ENCODE peak calls at places on chromosomes 11 and 22, in nine cellular contexts. One of them, this sample, is unnamed.

GRCh38 chr22:40179535-40179934 is 1.8 kb downstream of the TNRC6B start:
- DNase-seq in vagina: no peak
- DNase-seq in testis: no peak
- DNase-seq in HFFc6: no peak
- DNase-seq in B cell: no peak
- DNase-seq in AG04450: no peak
- DNase-seq in fibroblast of pulmonary artery: no peak
- DNase-seq in GM23338: no peak
- DNase-seq in esophagus squamous epithelium: no peak
- DNase-seq in this sample: no peak

GRCh38 chr11:14644396-14645246 is 1.0 kb downstream of the PDE3B start:
- DNase-seq in esophagus squamous epithelium: no peak
- DNase-seq in vagina: no peak
- DNase-seq in fibroblast of pulmonary artery: peak; percentile 20
- DNase-seq in B cell: no peak
- DNase-seq in GM23338: peak; percentile 68
- DNase-seq in HFFc6: no peak
- DNase-seq in AG04450: no peak
- DNase-seq in testis: peak; percentile 50
- DNase-seq in this sample: no peak

GRCh38 chr11:35082322-35083180 is 56.4 kb upstream of the CD44 start:
- DNase-seq in HFFc6: peak; percentile 85
- DNase-seq in B cell: peak; percentile 62
- DNase-seq in GM23338: peak; percentile 50
- DNase-seq in vagina: peak; percentile 85
- DNase-seq in testis: peak; percentile 21
- DNase-seq in AG04450: no peak
- DNase-seq in esophagus squamous epithelium: peak; percentile 33
- DNase-seq in fibroblast of pulmonary artery: peak; percentile 73
- DNase-seq in this sample: peak; percentile 85

GRCh38 chr11:57658023-57658361 is 430 bp downstream of the CLP1 start:
- DNase-seq in testis: no peak
- DNase-seq in vagina: no peak
- DNase-seq in HFFc6: no peak
- DNase-seq in esophagus squamous epithelium: no peak
- DNase-seq in fibroblast of pulmonary artery: no peak
- DNase-seq in GM23338: peak; percentile 35
- DNase-seq in B cell: no peak
- DNase-seq in AG04450: no peak
- DNase-seq in this sample: no peak

GRCh38 chr22:29744902-29745301 is 21.9 kb downstream of the ZMAT5 start:
- DNase-seq in esophagus squamous epithelium: no peak
- DNase-seq in AG04450: peak; percentile 15
- DNase-seq in HFFc6: peak; percentile 59
- DNase-seq in testis: peak; percentile 31
- DNase-seq in fibroblast of pulmonary artery: peak; percentile 37
- DNase-seq in vagina: no peak
- DNase-seq in B cell: no peak
- DNase-seq in GM23338: no peak
- DNase-seq in this sample: no peak

GRCh38 chr11:112485280-112485679 is 224.6 kb upstream of the PLET1 start:
- DNase-seq in esophagus squamous epithelium: no peak
- DNase-seq in GM23338: peak; percentile 30
- DNase-seq in AG04450: no peak
- DNase-seq in B cell: no peak
- DNase-seq in testis: no peak
- DNase-seq in HFFc6: no peak
- DNase-seq in vagina: no peak
- DNase-seq in fibroblast of pulmonary artery: no peak
- DNase-seq in this sample: no peak

GRCh38 chr11:19594326-19594725 is 118.3 kb upstream of the NAV2 start:
- DNase-seq in AG04450: no peak
- DNase-seq in HFFc6: no peak
- DNase-seq in B cell: no peak
- DNase-seq in GM23338: no peak
- DNase-seq in vagina: no peak
- DNase-seq in esophagus squamous epithelium: no peak
- DNase-seq in fibroblast of pulmonary artery: no peak
- DNase-seq in testis: no peak
- DNase-seq in this sample: no peak

GRCh38 chr11:88779551-88779950 is 286.2 kb downstream of the GRM5 start:
- DNase-seq in esophagus squamous epithelium: no peak
- DNase-seq in AG04450: peak; percentile 53
- DNase-seq in HFFc6: peak; percentile 19
- DNase-seq in fibroblast of pulmonary artery: peak; percentile 28
- DNase-seq in testis: no peak
- DNase-seq in GM23338: no peak
- DNase-seq in vagina: no peak
- DNase-seq in B cell: no peak
- DNase-seq in this sample: no peak

GRCh38 chr22:46007848-46008261 is 30.9 kb upstream of the WNT7B start:
- DNase-seq in HFFc6: peak; percentile 91
- DNase-seq in AG04450: peak; percentile 76
- DNase-seq in esophagus squamous epithelium: no peak
- DNase-seq in vagina: no peak
- DNase-seq in testis: peak; percentile 88
- DNase-seq in fibroblast of pulmonary artery: peak; percentile 96
- DNase-seq in B cell: no peak
- DNase-seq in GM23338: no peak
- DNase-seq in this sample: no peak
- TF ChIP-seq CTCF in HFFc6: no peak
- TF ChIP-seq CTCF in AG04450: no peak
- TF ChIP-seq CTCF in esophagus squamous epithelium: no peak
- TF ChIP-seq CTCF in vagina: no peak
- TF ChIP-seq CTCF in testis: no peak
- TF ChIP-seq CTCF in fibroblast of pulmonary artery: no peak
- TF ChIP-seq CTCF in B cell: no peak
- TF ChIP-seq CTCF in GM23338: no peak
- TF ChIP-seq CTCF in this sample: no peak

DNA sequence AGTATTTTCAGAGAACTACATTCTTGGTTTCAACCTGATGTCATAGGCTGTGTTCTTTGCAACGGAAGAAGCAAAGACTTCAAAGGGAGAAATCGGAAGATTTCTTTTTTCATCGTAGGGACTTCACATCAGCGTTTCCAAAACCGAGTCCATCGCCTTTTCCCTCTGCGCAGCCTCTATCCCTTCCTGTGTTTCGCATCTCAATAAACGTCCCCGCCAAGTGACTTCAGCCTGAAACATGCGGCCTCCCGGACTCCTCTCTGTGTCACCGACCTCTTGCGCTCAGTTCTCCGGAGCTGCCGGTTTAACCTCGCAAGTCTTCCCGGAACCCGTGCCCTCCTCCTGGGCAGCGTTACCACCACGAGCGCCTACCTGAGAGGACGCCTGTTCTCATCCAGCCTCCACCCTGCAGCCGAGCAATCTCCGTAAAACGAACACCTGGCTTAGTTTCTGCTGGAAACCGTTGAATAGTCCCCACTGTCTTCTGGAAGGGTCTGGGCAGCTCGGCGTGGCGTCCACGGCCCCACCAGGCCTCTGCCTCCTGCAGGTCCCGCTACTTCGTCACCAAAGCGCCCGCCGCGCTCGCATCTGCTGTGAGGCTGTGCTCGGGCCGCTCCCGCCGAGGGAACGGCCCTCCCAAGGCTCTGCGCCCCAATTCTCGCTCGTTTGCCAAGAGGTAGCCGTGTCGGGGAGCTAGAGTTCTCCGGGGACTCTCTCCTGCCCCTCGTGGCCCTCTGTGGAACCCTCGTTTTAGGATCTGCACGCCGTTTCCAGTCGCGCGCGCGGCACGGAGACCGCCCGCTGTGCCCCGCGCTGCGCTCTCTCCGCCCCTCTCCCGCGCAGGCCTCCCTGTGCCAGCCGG is at the start of gene GLB1L3:
- DNase-seq in testis: peak; percentile 66
- DNase-seq in GM23338: peak; percentile 74
- DNase-seq in HFFc6: no peak
- DNase-seq in B cell: peak; percentile 71
- DNase-seq in fibroblast of pulmonary artery: no peak
- DNase-seq in esophagus squamous epithelium: no peak
- DNase-seq in vagina: peak; percentile 81
- DNase-seq in AG04450: no peak
- DNase-seq in this sample: peak; percentile 84
- TF ChIP-seq CTCF in testis: peak; percentile 16
- TF ChIP-seq CTCF in GM23338: peak; percentile 37
- TF ChIP-seq CTCF in HFFc6: peak; percentile 52
- TF ChIP-seq CTCF in B cell: peak; percentile 59
- TF ChIP-seq CTCF in fibroblast of pulmonary artery: peak; percentile 5
- TF ChIP-seq CTCF in esophagus squamous epithelium: peak; percentile 45
- TF ChIP-seq CTCF in vagina: no peak
- TF ChIP-seq CTCF in AG04450: peak; percentile 39
- TF ChIP-seq CTCF in this sample: peak; percentile 42

GRCh38 chr11:9760180-9760550 is 96.3 kb downstream of the SWAP70 start:
- DNase-seq in B cell: no peak
- DNase-seq in GM23338: no peak
- DNase-seq in esophagus squamous epithelium: no peak
- DNase-seq in testis: peak; percentile 92
- DNase-seq in HFFc6: peak; percentile 87
- DNase-seq in fibroblast of pulmonary artery: peak; percentile 93
- DNase-seq in vagina: peak; percentile 94
- DNase-seq in AG04450: peak; percentile 90
- DNase-seq in this sample: peak; percentile 90

GRCh38 chr11:9757809-9758675 is 94.2 kb downstream of the SWAP70 start:
- DNase-seq in HFFc6: peak; percentile 52
- DNase-seq in fibroblast of pulmonary artery: peak; percentile 73
- DNase-seq in B cell: peak; percentile 99
- DNase-seq in esophagus squamous epithelium: peak; percentile 45
- DNase-seq in vagina: no peak
- DNase-seq in testis: peak; percentile 89
- DNase-seq in GM23338: peak; percentile 80
- DNase-seq in AG04450: no peak
- DNase-seq in this sample: peak; percentile 93

GRCh38 chr11:9759519-9760179 is 95.8 kb downstream of the SWAP70 start:
- DNase-seq in GM23338: no peak
- DNase-seq in testis: peak; percentile 65
- DNase-seq in B cell: peak; percentile 63
- DNase-seq in AG04450: peak; percentile 99
- DNase-seq in esophagus squamous epithelium: peak; percentile 64
- DNase-seq in vagina: peak; percentile 99
- DNase-seq in fibroblast of pulmonary artery: peak; percentile 97
- DNase-seq in HFFc6: peak; percentile 99
- DNase-seq in this sample: peak; percentile 96

GRCh38 chr11:9756878-9757277 is 93.0 kb downstream of the SWAP70 start:
- DNase-seq in vagina: no peak
- DNase-seq in AG04450: no peak
- DNase-seq in testis: no peak
- DNase-seq in esophagus squamous epithelium: no peak
- DNase-seq in HFFc6: no peak
- DNase-seq in B cell: no peak
- DNase-seq in GM23338: no peak
- DNase-seq in fibroblast of pulmonary artery: no peak
- DNase-seq in this sample: no peak

DNA sequence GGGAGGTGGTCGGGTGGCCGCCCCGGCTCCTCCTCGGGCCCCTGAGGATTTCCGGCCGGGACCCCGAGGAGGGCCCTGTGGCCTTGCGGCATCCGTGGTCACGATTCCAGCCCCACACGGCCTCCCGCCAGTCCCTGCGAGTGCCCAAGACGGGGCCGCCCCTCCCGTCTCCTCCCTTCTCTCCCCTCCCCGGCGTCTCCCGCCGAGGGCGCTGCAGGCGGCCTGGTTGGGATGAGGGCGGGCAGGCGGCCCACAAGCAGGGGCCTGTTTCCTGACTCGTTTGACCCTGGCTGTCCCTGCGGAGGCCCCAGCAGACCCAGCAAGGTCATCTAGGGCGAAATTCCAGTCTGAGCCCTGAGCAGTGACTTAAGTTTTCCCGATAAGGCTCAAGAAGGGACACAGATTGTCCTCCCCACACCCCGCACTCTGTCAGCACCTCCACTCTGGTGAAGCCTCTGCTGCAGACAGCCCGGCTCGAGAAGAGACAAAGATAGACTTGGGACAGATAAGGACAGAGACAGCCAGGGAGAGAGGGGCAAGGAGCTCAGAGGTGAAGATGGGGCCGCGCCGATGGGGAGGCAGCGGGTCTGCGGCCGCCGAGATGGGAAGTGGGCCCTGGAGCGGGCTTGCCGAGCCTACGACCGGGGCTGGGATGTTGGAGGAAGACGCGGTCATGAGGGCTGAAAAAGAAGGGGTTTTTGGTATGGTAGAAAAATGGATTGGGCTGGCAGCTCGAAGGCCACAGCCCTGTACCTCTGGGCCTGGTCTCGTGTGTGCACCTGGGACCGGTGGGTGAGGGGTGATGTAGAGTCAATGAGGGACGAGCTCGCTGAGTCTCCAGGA is 95.0 kb downstream of the SWAP70 start:
- DNase-seq in B cell: peak; percentile 73
- DNase-seq in testis: peak; percentile 76
- DNase-seq in GM23338: peak; percentile 64
- DNase-seq in vagina: no peak
- DNase-seq in HFFc6: peak; percentile 36
- DNase-seq in fibroblast of pulmonary artery: peak; percentile 67
- DNase-seq in AG04450: no peak
- DNase-seq in esophagus squamous epithelium: no peak
- DNase-seq in this sample: peak; percentile 91
- TF ChIP-seq CTCF in B cell: no peak
- TF ChIP-seq CTCF in testis: no peak
- TF ChIP-seq CTCF in GM23338: peak; percentile 27
- TF ChIP-seq CTCF in vagina: no peak
- TF ChIP-seq CTCF in HFFc6: no peak
- TF ChIP-seq CTCF in fibroblast of pulmonary artery: peak; percentile 17
- TF ChIP-seq CTCF in AG04450: peak; percentile 34
- TF ChIP-seq CTCF in esophagus squamous epithelium: peak; percentile 0
- TF ChIP-seq CTCF in this sample: no peak

GRCh38 chr22:44363980-44364749 is 51.4 kb upstream of the SHISAL1 start:
- DNase-seq in HFFc6: no peak
- DNase-seq in B cell: no peak
- DNase-seq in testis: no peak
- DNase-seq in AG04450: no peak
- DNase-seq in vagina: no peak
- DNase-seq in esophagus squamous epithelium: no peak
- DNase-seq in GM23338: no peak
- DNase-seq in fibroblast of pulmonary artery: no peak
- DNase-seq in this sample: no peak

GRCh38 chr22:44365196-44365802 is 52.5 kb upstream of the SHISAL1 start:
- DNase-seq in GM23338: no peak
- DNase-seq in esophagus squamous epithelium: no peak
- DNase-seq in fibroblast of pulmonary artery: no peak
- DNase-seq in testis: no peak
- DNase-seq in B cell: no peak
- DNase-seq in vagina: no peak
- DNase-seq in AG04450: no peak
- DNase-seq in HFFc6: no peak
- DNase-seq in this sample: no peak

GRCh38 chr22:44366372-44367310 is 53.9 kb upstream of the SHISAL1 start:
- DNase-seq in testis: no peak
- DNase-seq in HFFc6: no peak
- DNase-seq in AG04450: no peak
- DNase-seq in vagina: no peak
- DNase-seq in B cell: no peak
- DNase-seq in GM23338: no peak
- DNase-seq in fibroblast of pulmonary artery: peak; percentile 36
- DNase-seq in esophagus squamous epithelium: no peak
- DNase-seq in this sample: no peak

GRCh38 chr22:44364750-44365118 is 52.0 kb upstream of the SHISAL1 start:
- DNase-seq in vagina: no peak
- DNase-seq in HFFc6: no peak
- DNase-seq in GM23338: no peak
- DNase-seq in AG04450: no peak
- DNase-seq in B cell: no peak
- DNase-seq in testis: no peak
- DNase-seq in fibroblast of pulmonary artery: no peak
- DNase-seq in esophagus squamous epithelium: no peak
- DNase-seq in this sample: no peak

DNA sequence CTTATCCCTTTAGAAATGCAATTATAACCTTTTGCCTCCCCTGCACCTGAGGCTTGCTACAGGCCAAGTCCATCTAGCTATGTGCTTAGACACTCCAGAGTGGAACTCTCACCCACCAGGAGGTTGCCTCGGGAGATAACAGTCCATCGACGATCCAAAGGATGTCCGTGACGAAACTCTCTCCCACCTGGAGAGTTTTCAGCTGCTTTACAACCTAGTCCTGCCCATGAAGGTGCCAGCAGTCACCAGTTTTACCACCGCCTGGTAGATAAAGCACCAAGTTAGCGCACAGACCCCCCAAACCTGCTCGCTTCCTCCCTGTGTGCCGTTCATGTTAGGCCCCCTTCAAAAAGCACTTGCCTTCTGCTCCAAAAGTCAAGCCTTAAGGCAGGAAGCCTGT is 53.1 kb upstream of the SHISAL1 start:
- DNase-seq in B cell: no peak
- DNase-seq in AG04450: no peak
- DNase-seq in HFFc6: no peak
- DNase-seq in esophagus squamous epithelium: no peak
- DNase-seq in fibroblast of pulmonary artery: no peak
- DNase-seq in GM23338: no peak
- DNase-seq in testis: no peak
- DNase-seq in vagina: no peak
- DNase-seq in this sample: no peak
- TF ChIP-seq CTCF in B cell: no peak
- TF ChIP-seq CTCF in AG04450: no peak
- TF ChIP-seq CTCF in HFFc6: no peak
- TF ChIP-seq CTCF in esophagus squamous epithelium: no peak
- TF ChIP-seq CTCF in fibroblast of pulmonary artery: no peak
- TF ChIP-seq CTCF in GM23338: no peak
- TF ChIP-seq CTCF in testis: no peak
- TF ChIP-seq CTCF in vagina: no peak
- TF ChIP-seq CTCF in this sample: no peak